ENCODE peak calls at places on chromosome 15, in ten cellular contexts. One of them, this sample, is unnamed.
A peak's percentile ranks its signal among the peaks of the same experiment; 100 is the strongest.

GRCh38 chr15:69607101-69607500 is 154.5 kb downstream of the RPLP1 start:
- DNase-seq in kidney epithelial cell: no peak
- DNase-seq in heart left ventricle: peak; percentile 12
- DNase-seq in endothelial cell of umbilical vein: no peak
- DNase-seq in A549: no peak
- DNase-seq in left ventricle myocardium inferior: no peak
- DNase-seq in spleen: no peak
- DNase-seq in fibroblast of mammary gland: no peak
- DNase-seq in fibroblast of the aortic adventitia: peak; percentile 2
- DNase-seq in psoas muscle: no peak
- DNase-seq in this sample: no peak

GRCh38 chr15:68550498-68551295 is 28.1 kb upstream of the CORO2B start:
- DNase-seq in kidney epithelial cell: no peak
- DNase-seq in psoas muscle: peak; percentile 63
- DNase-seq in fibroblast of the aortic adventitia: peak; percentile 64
- DNase-seq in endothelial cell of umbilical vein: peak; percentile 41
- DNase-seq in heart left ventricle: peak; percentile 72
- DNase-seq in spleen: peak; percentile 87
- DNase-seq in fibroblast of mammary gland: peak; percentile 57
- DNase-seq in A549: peak; percentile 66
- DNase-seq in left ventricle myocardium inferior: peak; percentile 70
- DNase-seq in this sample: no peak

GRCh38 chr15:74053941-74054529 is 28.3 kb downstream of the GOLGA6A start:
- DNase-seq in spleen: peak; percentile 90
- DNase-seq in kidney epithelial cell: no peak
- DNase-seq in psoas muscle: peak; percentile 82
- DNase-seq in endothelial cell of umbilical vein: peak; percentile 41
- DNase-seq in fibroblast of mammary gland: peak; percentile 83
- DNase-seq in fibroblast of the aortic adventitia: peak; percentile 98
- DNase-seq in heart left ventricle: peak; percentile 77
- DNase-seq in A549: peak; percentile 64
- DNase-seq in left ventricle myocardium inferior: peak; percentile 75
- DNase-seq in this sample: no peak

GRCh38 chr15:70339551-70340517 is 242.1 kb upstream of the TLE3 start:
- DNase-seq in spleen: no peak
- DNase-seq in fibroblast of mammary gland: peak; percentile 43
- DNase-seq in left ventricle myocardium inferior: no peak
- DNase-seq in fibroblast of the aortic adventitia: no peak
- DNase-seq in A549: no peak
- DNase-seq in endothelial cell of umbilical vein: peak; percentile 27
- DNase-seq in psoas muscle: peak; percentile 51
- DNase-seq in kidney epithelial cell: no peak
- DNase-seq in heart left ventricle: no peak
- DNase-seq in this sample: no peak

GRCh38 chr15:85622432-85622831 is 172.3 kb downstream of the KLHL25 start:
- DNase-seq in heart left ventricle: no peak
- DNase-seq in fibroblast of the aortic adventitia: peak; percentile 70
- DNase-seq in endothelial cell of umbilical vein: no peak
- DNase-seq in psoas muscle: no peak
- DNase-seq in left ventricle myocardium inferior: no peak
- DNase-seq in spleen: no peak
- DNase-seq in kidney epithelial cell: no peak
- DNase-seq in A549: no peak
- DNase-seq in fibroblast of mammary gland: peak; percentile 83
- DNase-seq in this sample: no peak

GRCh38 chr15:25410649-25411048 is 28.2 kb downstream of the UBE3A start:
- DNase-seq in heart left ventricle: no peak
- DNase-seq in kidney epithelial cell: no peak
- DNase-seq in endothelial cell of umbilical vein: no peak
- DNase-seq in fibroblast of mammary gland: peak; percentile 58
- DNase-seq in left ventricle myocardium inferior: no peak
- DNase-seq in fibroblast of the aortic adventitia: no peak
- DNase-seq in psoas muscle: no peak
- DNase-seq in A549: no peak
- DNase-seq in spleen: no peak
- DNase-seq in this sample: no peak

GRCh38 chr15:66293085-66293418 is 316 bp upstream of the DIS3L start:
- DNase-seq in fibroblast of mammary gland: no peak
- DNase-seq in heart left ventricle: no peak
- DNase-seq in kidney epithelial cell: no peak
- DNase-seq in A549: no peak
- DNase-seq in endothelial cell of umbilical vein: no peak
- DNase-seq in psoas muscle: no peak
- DNase-seq in fibroblast of the aortic adventitia: no peak
- DNase-seq in left ventricle myocardium inferior: no peak
- DNase-seq in spleen: no peak
- DNase-seq in this sample: no peak

GRCh38 chr15:84947947-84948830 is 33.5 kb upstream of the PDE8A start:
- DNase-seq in heart left ventricle: no peak
- DNase-seq in endothelial cell of umbilical vein: peak; percentile 87
- DNase-seq in spleen: no peak
- DNase-seq in left ventricle myocardium inferior: peak; percentile 36
- DNase-seq in A549: no peak
- DNase-seq in psoas muscle: peak; percentile 43
- DNase-seq in kidney epithelial cell: no peak
- DNase-seq in fibroblast of the aortic adventitia: peak; percentile 97
- DNase-seq in fibroblast of mammary gland: peak; percentile 99
- DNase-seq in this sample: peak; percentile 71

GRCh38 chr15:68114840-68115239 is 60.7 kb downstream of the PIAS1 start:
- DNase-seq in fibroblast of mammary gland: no peak
- DNase-seq in spleen: no peak
- DNase-seq in left ventricle myocardium inferior: no peak
- DNase-seq in A549: no peak
- DNase-seq in fibroblast of the aortic adventitia: peak; percentile 3
- DNase-seq in kidney epithelial cell: no peak
- DNase-seq in heart left ventricle: no peak
- DNase-seq in endothelial cell of umbilical vein: peak; percentile 17
- DNase-seq in psoas muscle: no peak
- DNase-seq in this sample: no peak

GRCh38 chr15:39140060-39140604 is 440.7 kb upstream of the THBS1 start:
- DNase-seq in A549: peak; percentile 50
- DNase-seq in left ventricle myocardium inferior: no peak
- DNase-seq in spleen: no peak
- DNase-seq in psoas muscle: no peak
- DNase-seq in heart left ventricle: no peak
- DNase-seq in fibroblast of the aortic adventitia: peak; percentile 92
- DNase-seq in endothelial cell of umbilical vein: peak; percentile 100
- DNase-seq in fibroblast of mammary gland: peak; percentile 91
- DNase-seq in kidney epithelial cell: peak; percentile 52
- DNase-seq in this sample: peak; percentile 97

GRCh38 chr15:69206079-69206478 is 45.6 kb downstream of the GLCE start:
- DNase-seq in fibroblast of mammary gland: no peak
- DNase-seq in kidney epithelial cell: no peak
- DNase-seq in psoas muscle: no peak
- DNase-seq in endothelial cell of umbilical vein: peak; percentile 42
- DNase-seq in fibroblast of the aortic adventitia: no peak
- DNase-seq in spleen: no peak
- DNase-seq in heart left ventricle: no peak
- DNase-seq in left ventricle myocardium inferior: no peak
- DNase-seq in A549: no peak
- DNase-seq in this sample: no peak

GRCh38 chr15:85533949-85534543 is 153.6 kb downstream of the AKAP13 start:
- DNase-seq in kidney epithelial cell: no peak
- DNase-seq in fibroblast of the aortic adventitia: no peak
- DNase-seq in left ventricle myocardium inferior: no peak
- DNase-seq in heart left ventricle: no peak
- DNase-seq in A549: no peak
- DNase-seq in fibroblast of mammary gland: no peak
- DNase-seq in psoas muscle: no peak
- DNase-seq in endothelial cell of umbilical vein: no peak
- DNase-seq in spleen: no peak
- DNase-seq in this sample: no peak

DNA sequence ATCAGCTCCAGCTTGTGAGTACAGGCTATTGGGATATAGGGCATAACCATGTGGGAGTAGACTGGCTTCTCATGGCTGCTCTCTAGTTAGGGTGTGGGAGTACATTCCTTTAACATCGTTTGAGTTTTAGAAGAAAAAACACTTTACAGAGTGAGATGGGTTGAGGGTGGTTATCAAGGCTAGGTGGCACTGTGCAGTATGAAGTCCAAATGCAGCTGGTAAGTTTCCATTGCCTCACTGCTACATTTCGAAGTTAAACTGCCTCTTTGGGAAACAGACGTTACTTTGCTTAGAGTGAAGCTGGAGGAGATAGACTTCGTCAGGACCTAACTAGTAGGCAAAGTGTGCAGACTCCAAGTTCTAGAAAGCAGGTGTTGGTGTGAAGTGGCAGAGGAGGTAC is 192.4 kb downstream of the SQOR start:
- DNase-seq in fibroblast of the aortic adventitia: no peak
- DNase-seq in spleen: no peak
- DNase-seq in kidney epithelial cell: no peak
- DNase-seq in left ventricle myocardium inferior: no peak
- DNase-seq in A549: no peak
- DNase-seq in heart left ventricle: no peak
- DNase-seq in endothelial cell of umbilical vein: peak; percentile 26
- DNase-seq in fibroblast of mammary gland: no peak
- DNase-seq in psoas muscle: no peak
- DNase-seq in this sample: no peak
- TF ChIP-seq CTCF in fibroblast of the aortic adventitia: no peak
- TF ChIP-seq CTCF in spleen: no peak
- TF ChIP-seq CTCF in kidney epithelial cell: no peak
- TF ChIP-seq CTCF in left ventricle myocardium inferior: no peak
- TF ChIP-seq CTCF in A549: no peak
- TF ChIP-seq CTCF in heart left ventricle: no peak
- TF ChIP-seq CTCF in endothelial cell of umbilical vein: no peak
- TF ChIP-seq CTCF in fibroblast of mammary gland: no peak
- TF ChIP-seq CTCF in psoas muscle: no peak
- TF ChIP-seq CTCF in this sample: no peak

GRCh38 chr15:31343831-31344230 is 17.2 kb downstream of the KLF13 start:
- DNase-seq in psoas muscle: no peak
- DNase-seq in kidney epithelial cell: no peak
- DNase-seq in fibroblast of the aortic adventitia: no peak
- DNase-seq in heart left ventricle: no peak
- DNase-seq in left ventricle myocardium inferior: no peak
- DNase-seq in spleen: peak; percentile 70
- DNase-seq in endothelial cell of umbilical vein: no peak
- DNase-seq in fibroblast of mammary gland: no peak
- DNase-seq in A549: no peak
- DNase-seq in this sample: no peak

GRCh38 chr15:31345606-31346366 is 19.2 kb downstream of the KLF13 start:
- DNase-seq in heart left ventricle: no peak
- DNase-seq in fibroblast of mammary gland: no peak
- DNase-seq in fibroblast of the aortic adventitia: no peak
- DNase-seq in kidney epithelial cell: no peak
- DNase-seq in A549: no peak
- DNase-seq in endothelial cell of umbilical vein: no peak
- DNase-seq in spleen: peak; percentile 76
- DNase-seq in left ventricle myocardium inferior: peak; percentile 14
- DNase-seq in psoas muscle: no peak
- DNase-seq in this sample: no peak

GRCh38 chr15:31344266-31344665 is 17.6 kb downstream of the KLF13 start:
- DNase-seq in left ventricle myocardium inferior: peak; percentile 29
- DNase-seq in heart left ventricle: peak; percentile 23
- DNase-seq in spleen: peak; percentile 75
- DNase-seq in A549: no peak
- DNase-seq in fibroblast of the aortic adventitia: no peak
- DNase-seq in fibroblast of mammary gland: no peak
- DNase-seq in psoas muscle: no peak
- DNase-seq in kidney epithelial cell: no peak
- DNase-seq in endothelial cell of umbilical vein: no peak
- DNase-seq in this sample: no peak

GRCh38 chr15:31346367-31347066 is 19.9 kb downstream of the KLF13 start:
- DNase-seq in fibroblast of mammary gland: no peak
- DNase-seq in fibroblast of the aortic adventitia: no peak
- DNase-seq in endothelial cell of umbilical vein: no peak
- DNase-seq in A549: no peak
- DNase-seq in kidney epithelial cell: no peak
- DNase-seq in spleen: peak; percentile 82
- DNase-seq in left ventricle myocardium inferior: no peak
- DNase-seq in psoas muscle: no peak
- DNase-seq in heart left ventricle: no peak
- DNase-seq in this sample: no peak

DNA sequence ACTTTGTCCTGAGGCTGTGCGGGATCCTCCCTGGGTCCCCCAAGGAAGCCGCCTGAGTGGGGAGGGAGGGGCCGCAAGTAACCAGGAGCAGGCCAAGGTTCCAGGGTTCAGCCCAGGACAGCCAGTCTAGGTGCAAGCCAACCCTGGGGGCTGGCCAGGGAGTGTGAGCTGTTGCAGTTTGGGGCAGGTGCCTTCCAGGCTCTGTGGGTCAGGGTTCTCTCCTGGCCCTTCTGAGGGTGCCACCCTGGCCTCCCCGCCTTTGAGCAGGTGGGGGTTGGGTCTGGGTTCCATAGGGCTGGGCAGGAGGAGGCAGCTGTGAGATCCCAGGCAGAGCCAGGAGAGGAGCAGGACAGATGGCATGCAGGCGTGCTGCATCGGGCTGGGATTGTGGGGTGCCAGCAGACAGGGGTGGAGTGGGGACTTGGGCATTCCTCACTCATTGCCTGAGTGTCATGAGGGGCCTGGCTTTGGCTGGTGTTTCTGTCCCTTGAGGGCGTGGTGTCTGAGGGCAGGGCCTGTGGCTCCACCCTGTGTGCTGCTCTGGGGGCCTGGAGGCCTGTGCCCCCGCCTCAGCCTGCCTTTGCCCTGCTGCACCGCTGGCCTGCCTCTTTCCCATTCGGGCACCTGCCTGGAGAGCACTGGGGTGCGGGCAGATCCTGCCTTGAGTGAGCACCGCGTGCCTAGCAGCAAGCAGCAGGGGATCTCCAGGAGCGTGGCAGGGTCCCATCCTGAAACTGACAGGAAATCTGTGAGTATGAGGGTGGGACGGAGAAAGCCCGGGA is 18.4 kb downstream of the KLF13 start:
- DNase-seq in fibroblast of the aortic adventitia: no peak
- DNase-seq in endothelial cell of umbilical vein: no peak
- DNase-seq in fibroblast of mammary gland: no peak
- DNase-seq in heart left ventricle: peak; percentile 67
- DNase-seq in left ventricle myocardium inferior: peak; percentile 72
- DNase-seq in kidney epithelial cell: no peak
- DNase-seq in psoas muscle: peak; percentile 50
- DNase-seq in A549: no peak
- DNase-seq in spleen: peak; percentile 86
- DNase-seq in this sample: no peak
- H3K4me3 ChIP-seq in fibroblast of the aortic adventitia: no peak overlapping the region
- H3K4me3 ChIP-seq in endothelial cell of umbilical vein: no peak overlapping the region
- H3K4me3 ChIP-seq in fibroblast of mammary gland: no peak overlapping the region
- H3K4me3 ChIP-seq in heart left ventricle: peak overlapping the region; percentile 41
- H3K4me3 ChIP-seq in left ventricle myocardium inferior: peak overlapping the region; percentile 49
- H3K4me3 ChIP-seq in kidney epithelial cell: no peak overlapping the region
- H3K4me3 ChIP-seq in psoas muscle: peak overlapping the region; percentile 44
- H3K4me3 ChIP-seq in A549: no peak overlapping the region
- H3K4me3 ChIP-seq in spleen: peak overlapping the region; percentile 31
- H3K4me3 ChIP-seq in this sample: no peak overlapping the region

GRCh38 chr15:79089331-79089889 is 1.2 kb downstream of the RASGRF1 start:
- DNase-seq in A549: no peak
- DNase-seq in psoas muscle: no peak
- DNase-seq in fibroblast of mammary gland: no peak
- DNase-seq in heart left ventricle: no peak
- DNase-seq in endothelial cell of umbilical vein: no peak
- DNase-seq in fibroblast of the aortic adventitia: no peak
- DNase-seq in kidney epithelial cell: no peak
- DNase-seq in left ventricle myocardium inferior: no peak
- DNase-seq in spleen: no peak
- DNase-seq in this sample: no peak
- TF ChIP-seq CTCF in A549: no peak
- TF ChIP-seq CTCF in psoas muscle: no peak
- TF ChIP-seq CTCF in fibroblast of mammary gland: no peak
- TF ChIP-seq CTCF in heart left ventricle: no peak
- TF ChIP-seq CTCF in endothelial cell of umbilical vein: no peak
- TF ChIP-seq CTCF in fibroblast of the aortic adventitia: no peak
- TF ChIP-seq CTCF in kidney epithelial cell: no peak
- TF ChIP-seq CTCF in left ventricle myocardium inferior: no peak
- TF ChIP-seq CTCF in spleen: no peak
- TF ChIP-seq CTCF in this sample: no peak

GRCh38 chr15:101010781-101011180 is 91.6 kb downstream of the LRRK1 start:
- DNase-seq in fibroblast of the aortic adventitia: no peak
- DNase-seq in left ventricle myocardium inferior: no peak
- DNase-seq in spleen: no peak
- DNase-seq in endothelial cell of umbilical vein: no peak
- DNase-seq in fibroblast of mammary gland: no peak
- DNase-seq in kidney epithelial cell: no peak
- DNase-seq in A549: no peak
- DNase-seq in heart left ventricle: peak; percentile 10
- DNase-seq in psoas muscle: no peak
- DNase-seq in this sample: no peak
- H3K4me3 ChIP-seq in fibroblast of the aortic adventitia: no peak overlapping the region
- H3K4me3 ChIP-seq in left ventricle myocardium inferior: no peak overlapping the region
- H3K4me3 ChIP-seq in spleen: no peak overlapping the region
- H3K4me3 ChIP-seq in endothelial cell of umbilical vein: no peak overlapping the region
- H3K4me3 ChIP-seq in fibroblast of mammary gland: no peak overlapping the region
- H3K4me3 ChIP-seq in kidney epithelial cell: no peak overlapping the region
- H3K4me3 ChIP-seq in A549: no peak overlapping the region
- H3K4me3 ChIP-seq in heart left ventricle: no peak overlapping the region
- H3K4me3 ChIP-seq in psoas muscle: no peak overlapping the region
- H3K4me3 ChIP-seq in this sample: no peak overlapping the region